ENCODE peak calls at places on chromosomes 7 and 10, in eight cellular contexts. W is CD8-positive, alpha-beta T cell; K is IMR-90; L is Panc1; J is heart left ventricle; V is hepatocyte; T is Peyer's patch; S is spleen. N is an unnamed sample.

GRCh38 chr7:115941703-115942268 is 88.8 kb downstream of the TFEC start:
- DNase-seq in W (no peak), K (peak; percentile 13), L (no peak), J (no peak), V (no peak), T (no peak), S (no peak), N (no peak)

GRCh38 chr7:69839782-69840181 is 241.5 kb downstream of the AUTS2 start:
- DNase-seq in W (no peak), K (no peak), L (no peak), J (no peak), V (no peak), T (peak; percentile 18), S (no peak), N (no peak)

GRCh38 chr7:6516387-6516983 is 34.8 kb downstream of the GRID2IP start:
- DNase-seq in W (peak; percentile 60), K (peak; percentile 79), L (peak; percentile 75), J (peak; percentile 91), V (peak; percentile 93), T (peak; percentile 67), S (peak; percentile 91), N (peak; percentile 75)

GRCh38 chr10:8297951-8298350 is 243.5 kb downstream of the GATA3 start:
- DNase-seq in W (no peak), K (no peak), L (no peak), J (no peak), V (peak; percentile 13), T (no peak), S (no peak), N (no peak)

GRCh38 chr10:107280293-107280692 is 115.8 kb upstream of the SORCS1 start:
- DNase-seq in W (no peak), K (no peak), L (no peak), J (no peak), V (peak; percentile 60), T (no peak), S (no peak), N (no peak)

GRCh38 chr7:18535811-18536413 is 40.4 kb downstream of the HDAC9 start:
- DNase-seq in W (no peak), K (no peak), L (no peak), J (no peak), V (no peak), T (no peak), S (no peak), N (no peak)

GRCh38 chr10:132850896-132851295 is 64.9 kb upstream of the NKX6-2 start:
- DNase-seq in W (no peak), K (no peak), L (no peak), J (no peak), V (no peak), T (no peak), S (peak; percentile 54), N (no peak)

GRCh38 chr10:93916257-93917063 is 22.7 kb downstream of the SLC35G1 start:
- DNase-seq in W (no peak), K (peak; percentile 52), L (no peak), J (no peak), V (peak; percentile 56), T (no peak), S (no peak), N (no peak)

GRCh38 chr10:93458821-93459257 is 23.3 kb downstream of the MYOF start:
- DNase-seq in W (no peak), K (peak; percentile 100), L (peak; percentile 98), J (peak; percentile 66), V (peak; percentile 92), T (no peak), S (no peak), N (peak; percentile 95)

GRCh38 chr10:34814228-34815173 is 595 bp downstream of the PARD3 start:
- DNase-seq in W (no peak), K (peak; percentile 27), L (no peak), J (peak; percentile 63), V (peak; percentile 82), T (no peak), S (peak; percentile 64), N (no peak)

GRCh38 chr10:34815174-34816066 is at the start of gene PARD3:
- DNase-seq in W (no peak), K (peak; percentile 51), L (no peak), J (peak; percentile 76), V (peak; percentile 88), T (no peak), S (peak; percentile 62), N (peak; percentile 48)

GRCh38 chr10:34812771-34813170 is 2.3 kb downstream of the PARD3 start:
- DNase-seq in W (no peak), K (no peak), L (no peak), J (no peak), V (no peak), T (no peak), S (peak; percentile 24), N (no peak)

GRCh38 chr10:34811968-34812514 is 3.1 kb downstream of the PARD3 start:
- DNase-seq in W (no peak), K (peak; percentile 43), L (no peak), J (no peak), V (no peak), T (no peak), S (no peak), N (no peak)

GRCh38 chr10:34813626-34814227 is 1.4 kb downstream of the PARD3 start:
- DNase-seq in W (no peak), K (peak; percentile 62), L (no peak), J (peak; percentile 44), V (peak; percentile 47), T (no peak), S (peak; percentile 59), N (no peak)
- H3K27ac ChIP-seq in W (no peak overlapping the region), K (peak overlapping the region; percentile 67), L (peak overlapping the region; percentile 51), J (peak overlapping the region; percentile 85), V (peak overlapping the region; percentile 97), T (peak overlapping the region; percentile 82), S (peak overlapping the region; percentile 78), N (peak overlapping the region; percentile 96)

DNA sequence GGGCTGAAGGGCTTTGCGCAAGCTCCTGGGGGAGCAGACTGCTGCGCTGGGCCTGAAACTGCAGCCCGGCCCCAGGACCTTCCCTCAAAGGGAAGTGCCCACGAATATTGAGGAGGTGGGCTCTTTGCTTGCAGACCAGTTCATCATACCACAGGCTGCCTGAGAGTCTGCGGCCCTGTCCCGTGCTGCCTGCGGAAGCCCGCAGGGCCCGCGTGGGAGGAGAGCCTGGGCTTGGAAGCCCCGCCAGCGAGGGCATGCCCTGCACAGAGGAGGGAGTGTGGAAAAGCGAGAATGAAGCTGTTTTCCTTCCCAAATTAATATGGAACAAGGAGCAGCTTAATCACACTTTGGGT is 83.6 kb upstream of the MKI67 start:
- DNase-seq in W (no peak), K (no peak), L (no peak), J (no peak), V (no peak), T (no peak), S (peak; percentile 86), N (no peak)
- H3K4me3 ChIP-seq in W (peak overlapping the region; percentile 61), K (peak overlapping the region; percentile 4), L (no peak overlapping the region), J (peak overlapping the region; percentile 61), V (no peak overlapping the region), T (peak overlapping the region; percentile 58), S (peak overlapping the region; percentile 69), N (peak overlapping the region; percentile 92)

DNA sequence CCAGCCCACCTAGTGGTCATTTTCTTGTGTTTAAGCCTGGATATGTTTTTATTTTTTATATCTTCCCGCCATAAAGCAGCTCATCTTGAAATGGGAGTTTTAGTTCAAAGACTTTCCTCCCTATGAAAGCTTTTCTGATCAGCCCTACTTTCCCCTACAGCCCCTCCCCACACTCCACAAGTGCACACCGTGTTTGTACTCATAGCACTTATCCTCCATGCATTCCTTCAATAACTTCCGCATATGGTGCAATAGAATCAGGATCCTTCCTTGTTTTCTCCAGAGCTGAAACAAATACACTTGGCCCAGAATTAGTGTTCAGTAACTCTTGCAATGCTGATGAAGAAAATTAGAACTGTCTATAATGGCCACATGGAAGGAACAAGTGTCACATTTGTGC is 235.9 kb downstream of the KCNMA1 start:
- DNase-seq in W (no peak), K (no peak), L (no peak), J (no peak), V (no peak), T (no peak), S (no peak), N (no peak)
- TF ChIP-seq CTCF in W (no peak), K (no peak), L (no peak), J (no peak), V (no peak), T (no peak), S (no peak), N (no peak)

GRCh38 chr10:74822583-74823089 is 3.8 kb upstream of the KAT6B start:
- DNase-seq in W (no peak), K (peak; percentile 83), L (no peak), J (no peak), V (no peak), T (no peak), S (no peak), N (no peak)

GRCh38 chr10:74823791-74824183 is 2.6 kb upstream of the KAT6B start:
- DNase-seq in W (no peak), K (peak; percentile 23), L (no peak), J (no peak), V (no peak), T (no peak), S (no peak), N (no peak)

GRCh38 chr10:74824184-74825032 is 2.0 kb upstream of the KAT6B start:
- DNase-seq in W (peak; percentile 40), K (no peak), L (no peak), J (peak; percentile 29), V (peak; percentile 49), T (peak; percentile 38), S (peak; percentile 85), N (no peak)

GRCh38 chr10:74822101-74822500 is 4.3 kb upstream of the KAT6B start:
- DNase-seq in W (no peak), K (peak; percentile 24), L (peak; percentile 36), J (no peak), V (no peak), T (no peak), S (no peak), N (no peak)

DNA sequence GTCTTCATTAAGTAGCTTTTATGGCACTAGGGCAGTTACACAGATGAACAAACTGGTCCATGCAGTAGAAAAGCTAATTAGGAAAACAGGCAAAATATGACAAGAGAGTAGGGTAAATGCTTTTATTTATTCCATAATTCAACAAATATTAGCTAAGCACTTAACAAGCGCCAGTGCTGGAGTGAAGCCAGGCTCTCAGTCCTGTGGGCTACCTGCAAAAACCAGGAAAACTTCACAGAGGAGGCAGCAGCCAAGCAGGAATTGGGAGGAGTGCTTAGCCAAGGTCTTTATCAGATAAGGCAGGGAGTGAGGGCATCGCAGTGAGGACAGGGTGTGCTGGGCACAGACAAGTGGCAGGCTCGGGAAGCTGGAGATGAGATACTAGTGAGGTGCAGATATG is 4.9 kb upstream of the KAT6B start:
- DNase-seq in W (no peak), K (no peak), L (no peak), J (no peak), V (no peak), T (no peak), S (no peak), N (no peak)
- H3K27ac ChIP-seq in W (no peak overlapping the region), K (no peak overlapping the region), L (no peak overlapping the region), J (peak overlapping the region; percentile 99), V (no peak overlapping the region), T (no peak overlapping the region), S (no peak overlapping the region), N (peak overlapping the region; percentile 2)